ENCODE peak calls at places on chromosomes 4 and X, in ten cellular contexts. V is astrocyte of the spinal cord; X is HCEC 1CT; P is cerebellum; C is NCI-H524 treated with DMSO at 0.1 percent for 48 hours; M is stimulated activated naive CD4-positive, alpha-beta T cell treated with Interleukin-2 at 50 U/mL for 16 hours; E is SIG-M5; K is posterior cingulate gyrus; S is WERI-Rb-1; L is NAMALWA. Q is an unnamed sample.

GRCh38 chr4:23135792-23136645 is 443.3 kb downstream of the GBA3 start:
- DNase-seq in X (no peak), P (peak; percentile 8), E (no peak), M (no peak), C (no peak), S (peak; percentile 33), K (no peak), L (peak; percentile 64), V (peak; percentile 70), Q (peak; percentile 65)

GRCh38 chr4:40265910-40266274 is 69.1 kb downstream of the RHOH start:
- DNase-seq in V (no peak), K (no peak), M (no peak), P (no peak), X (no peak), C (no peak), L (no peak), E (no peak), S (no peak), Q (no peak)

GRCh38 chr4:4377683-4378082 is 9.2 kb upstream of the NSG1 start:
- DNase-seq in V (no peak), E (no peak), K (no peak), L (no peak), M (no peak), X (no peak), P (no peak), C (no peak), S (no peak), Q (no peak)

GRCh38 chr4:41865306-41865980 is 69.8 kb upstream of the TMEM33 start:
- DNase-seq in M (no peak), X (no peak), E (no peak), S (no peak), P (no peak), C (peak; percentile 63), L (no peak), V (no peak), K (no peak), Q (peak; percentile 95)

GRCh38 chrX:22323541-22323940 is 50.8 kb downstream of the CBLL2 start:
- DNase-seq in E (no peak), M (no peak), S (no peak), V (peak; percentile 73), X (peak; percentile 78), P (no peak), K (no peak), C (no peak), L (no peak), Q (no peak)

GRCh38 chr4:84482564-84483563 is 16.2 kb downstream of the NKX6-1 start:
- DNase-seq in S (no peak), M (no peak), K (no peak), E (no peak), X (no peak), C (no peak), V (no peak), P (no peak), L (no peak), Q (no peak)

GRCh38 chrX:54714424-54714823 is 83.6 kb downstream of the ITIH6 start:
- DNase-seq in V (no peak), L (no peak), C (no peak), P (no peak), E (no peak), M (no peak), X (no peak), K (no peak), S (no peak), Q (no peak)

GRCh38 chr4:72797486-72797885 is 228.5 kb upstream of the ADAMTS3 start:
- DNase-seq in L (no peak), V (no peak), C (no peak), P (no peak), K (no peak), X (no peak), M (no peak), S (no peak), E (no peak), Q (no peak)

GRCh38 chr4:139207873-139208403 is 30.9 kb upstream of the ELF2 start:
- DNase-seq in L (no peak), K (no peak), X (no peak), E (no peak), V (no peak), P (no peak), S (no peak), M (no peak), C (no peak), Q (no peak)

GRCh38 chrX:132876509-132876837 is 82.0 kb downstream of the HS6ST2 start:
- DNase-seq in V (no peak), E (no peak), L (no peak), X (no peak), P (no peak), S (no peak), M (no peak), K (no peak), C (no peak), Q (no peak)

GRCh38 chr4:124939908-124940307 is 227.4 kb upstream of the ANKRD50 start:
- DNase-seq in L (no peak), X (no peak), C (no peak), P (no peak), V (no peak), E (no peak), M (no peak), S (no peak), K (no peak), Q (no peak)

GRCh38 chrX:39750798-39751197 is 347.0 kb downstream of the BCOR start:
- DNase-seq in M (no peak), S (no peak), V (no peak), P (no peak), X (no peak), L (no peak), E (peak; percentile 81), C (no peak), K (no peak), Q (peak; percentile 77)

GRCh38 chr4:183808102-183808466 is 97.0 kb upstream of the STOX2 start:
- DNase-seq in S (peak; percentile 70), C (no peak), P (no peak), M (no peak), V (no peak), K (no peak), E (no peak), X (no peak), L (no peak), Q (no peak)

GRCh38 chrX:140317462-140317861 is 187.4 kb downstream of the SOX3 start:
- DNase-seq in V (no peak), X (no peak), L (peak; percentile 1), S (no peak), M (no peak), P (no peak), K (no peak), E (no peak), C (no peak), Q (no peak)

GRCh38 chrX:53681661-53682060 is 4.9 kb downstream of the HUWE1 start:
- DNase-seq in X (no peak), E (no peak), V (peak; percentile 12), C (no peak), P (no peak), K (no peak), M (peak; percentile 7), L (no peak), S (no peak), Q (no peak)

GRCh38 chr4:85489273-85489672 is 14.3 kb downstream of the ARHGAP24 start:
- DNase-seq in K (no peak), E (no peak), M (no peak), V (peak; percentile 46), L (no peak), P (no peak), X (peak; percentile 61), S (no peak), C (no peak), Q (no peak)

GRCh38 chr4:71460368-71460767 is 121.5 kb downstream of the SLC4A4 start:
- DNase-seq in E (no peak), X (no peak), V (peak; percentile 23), K (no peak), P (no peak), M (no peak), S (peak; percentile 10), L (no peak), C (no peak), Q (no peak)

GRCh38 chr4:25406081-25406692 is 29.1 kb downstream of the ANAPC4 start:
- DNase-seq in L (no peak), V (peak; percentile 46), S (no peak), K (no peak), P (no peak), M (no peak), E (no peak), X (no peak), C (no peak), Q (no peak)

GRCh38 chr4:143482753-143483362 is 30.6 kb upstream of the SMARCA5 start:
- DNase-seq in M (no peak), S (no peak), C (no peak), P (peak; percentile 44), X (peak; percentile 26), L (peak; percentile 84), V (peak; percentile 68), E (no peak), K (no peak), Q (peak; percentile 27)

GRCh38 chr4:12173496-12173895 is 744.8 kb upstream of the HS3ST1 start:
- DNase-seq in V (no peak), M (no peak), L (no peak), K (no peak), P (no peak), C (no peak), X (no peak), E (no peak), S (no peak), Q (no peak)

GRCh38 chr4:38007645-38008044 is 47.4 kb downstream of the PTTG2 start:
- DNase-seq in E (no peak), L (no peak), M (no peak), X (no peak), K (no peak), P (no peak), V (no peak), C (no peak), S (no peak), Q (no peak)

GRCh38 chr4:26076000-26076587 is 162.1 kb downstream of the SMIM20 start:
- DNase-seq in K (no peak), V (peak; percentile 35), S (no peak), L (no peak), X (peak; percentile 70), C (no peak), P (no peak), M (peak; percentile 49), E (peak; percentile 80), Q (peak; percentile 92)

GRCh38 chr4:113447695-113448265 is 313.8 kb downstream of the CAMK2D start:
- DNase-seq in P (no peak), M (no peak), X (no peak), L (no peak), V (no peak), K (no peak), S (no peak), E (no peak), C (no peak), Q (no peak)

GRCh38 chrX:48736878-48737212 is 24.7 kb upstream of the GLOD5 start:
- DNase-seq in M (no peak), L (no peak), P (no peak), C (no peak), E (no peak), X (no peak), S (no peak), K (no peak), V (no peak), Q (no peak)

GRCh38 chr4:148998719-148999118 is 556.5 kb upstream of the NR3C2 start:
- DNase-seq in E (no peak), P (no peak), S (peak; percentile 47), V (peak; percentile 3), L (peak; percentile 47), X (peak; percentile 15), M (no peak), C (no peak), K (no peak), Q (peak; percentile 30)

GRCh38 chr4:88382621-88383020 is 4.0 kb downstream of the HERC6 start:
- DNase-seq in E (no peak), S (no peak), K (no peak), V (no peak), L (no peak), P (no peak), M (peak; percentile 60), X (no peak), C (no peak), Q (no peak)

GRCh38 chr4:182585321-182585720 is 331.9 kb downstream of the DCTD start:
- DNase-seq in C (peak; percentile 24), P (no peak), V (no peak), K (no peak), L (no peak), M (no peak), S (peak; percentile 70), E (no peak), X (no peak), Q (no peak)

GRCh38 chrX:23304881-23305280 is 29.8 kb upstream of the PTCHD1 start:
- DNase-seq in M (no peak), E (no peak), S (no peak), K (no peak), C (no peak), V (no peak), L (no peak), P (no peak), X (no peak), Q (no peak)